ENCODE peak calls at places on chromosomes 2 and 18, in seven cellular contexts. One of them, this sample, is unnamed. For H3K4me1, the result is how much of the 10 kb centered on the place peaks cover.

GRCh38 chr2:159201321-159202063 is 85.0 kb downstream of the WDSUB1 start:
- DNase-seq in neural progenitor cell: no peak
- DNase-seq in esophagus squamous epithelium: no peak
- DNase-seq in left ventricle myocardium inferior: no peak
- DNase-seq in body of pancreas: no peak
- DNase-seq in spleen: peak
- DNase-seq in heart right ventricle: no peak
- DNase-seq in this sample: no peak

GRCh38 chr2:79670198-79670597 is 157.3 kb downstream of the CTNNA2 start:
- DNase-seq in neural progenitor cell: peak
- DNase-seq in esophagus squamous epithelium: no peak
- DNase-seq in left ventricle myocardium inferior: no peak
- DNase-seq in body of pancreas: no peak
- DNase-seq in spleen: peak
- DNase-seq in heart right ventricle: no peak
- DNase-seq in this sample: no peak

GRCh38 chr18:35408843-35409261 is 31.7 kb upstream of the ZNF396 start:
- DNase-seq in neural progenitor cell: no peak
- DNase-seq in esophagus squamous epithelium: no peak
- DNase-seq in left ventricle myocardium inferior: no peak
- DNase-seq in body of pancreas: peak
- DNase-seq in spleen: no peak
- DNase-seq in heart right ventricle: no peak
- DNase-seq in this sample: no peak

GRCh38 chr2:181685150-181685688 is 4.9 kb upstream of the NEUROD1 start:
- DNase-seq in neural progenitor cell: peak
- DNase-seq in esophagus squamous epithelium: no peak
- DNase-seq in left ventricle myocardium inferior: no peak
- DNase-seq in body of pancreas: no peak
- DNase-seq in spleen: no peak
- DNase-seq in heart right ventricle: no peak
- DNase-seq in this sample: peak

GRCh38 chr2:231187736-231188505 is 10.5 kb upstream of the ARMC9 start:
- DNase-seq in neural progenitor cell: no peak
- DNase-seq in esophagus squamous epithelium: no peak
- DNase-seq in left ventricle myocardium inferior: peak
- DNase-seq in body of pancreas: peak
- DNase-seq in spleen: no peak
- DNase-seq in heart right ventricle: peak
- DNase-seq in this sample: no peak

GRCh38 chr2:72442270-72442669 is 294.6 kb upstream of the CYP26B1 start:
- DNase-seq in neural progenitor cell: no peak
- DNase-seq in esophagus squamous epithelium: no peak
- DNase-seq in left ventricle myocardium inferior: no peak
- DNase-seq in body of pancreas: no peak
- DNase-seq in spleen: no peak
- DNase-seq in heart right ventricle: no peak
- DNase-seq in this sample: no peak

GRCh38 chr18:44938396-44939036 is 257.8 kb downstream of the SETBP1 start:
- DNase-seq in neural progenitor cell: peak
- DNase-seq in esophagus squamous epithelium: no peak
- DNase-seq in left ventricle myocardium inferior: no peak
- DNase-seq in body of pancreas: no peak
- DNase-seq in spleen: no peak
- DNase-seq in heart right ventricle: no peak
- DNase-seq in this sample: no peak

GRCh38 chr2:240988571-240989271 is 9.7 kb upstream of the SNED1 start:
- DNase-seq in neural progenitor cell: no peak
- DNase-seq in esophagus squamous epithelium: no peak
- DNase-seq in left ventricle myocardium inferior: no peak
- DNase-seq in body of pancreas: peak
- DNase-seq in spleen: peak
- DNase-seq in heart right ventricle: no peak
- DNase-seq in this sample: no peak

GRCh38 chr2:58308435-58308834 is 67.3 kb upstream of the FANCL start:
- DNase-seq in neural progenitor cell: no peak
- DNase-seq in esophagus squamous epithelium: no peak
- DNase-seq in left ventricle myocardium inferior: no peak
- DNase-seq in body of pancreas: no peak
- DNase-seq in spleen: no peak
- DNase-seq in heart right ventricle: no peak
- DNase-seq in this sample: no peak

DNA sequence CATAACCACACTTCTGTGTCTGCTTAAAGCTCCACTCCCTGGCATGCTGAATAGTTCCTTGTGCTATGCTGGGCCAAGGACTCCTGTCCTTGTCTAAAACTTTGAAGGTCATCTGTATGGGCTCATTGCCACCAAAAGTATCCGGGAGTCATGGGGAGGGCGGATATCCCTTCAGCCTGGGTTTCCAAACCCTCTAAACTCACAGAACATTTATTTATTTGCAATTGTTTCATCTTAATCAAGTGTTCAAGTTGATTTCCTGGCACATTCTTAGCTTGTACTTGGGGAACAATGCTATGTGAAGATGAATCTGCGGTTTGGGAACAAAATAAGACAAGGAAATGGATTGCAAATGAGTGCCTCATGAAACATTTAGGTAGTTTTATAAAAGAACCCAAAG is 1.8 kb downstream of the NOSTRIN start:
- DNase-seq in neural progenitor cell: no peak
- DNase-seq in esophagus squamous epithelium: no peak
- DNase-seq in left ventricle myocardium inferior: no peak
- DNase-seq in body of pancreas: peak
- DNase-seq in spleen: no peak
- DNase-seq in heart right ventricle: no peak
- DNase-seq in this sample: no peak
- H3K4me3 ChIP-seq in neural progenitor cell: no peak
- H3K4me3 ChIP-seq in esophagus squamous epithelium: no peak
- H3K4me3 ChIP-seq in left ventricle myocardium inferior: peak
- H3K4me3 ChIP-seq in body of pancreas: no peak
- H3K4me3 ChIP-seq in spleen: no peak
- H3K4me3 ChIP-seq in heart right ventricle: peak
- H3K4me3 ChIP-seq in this sample: no peak

DNA sequence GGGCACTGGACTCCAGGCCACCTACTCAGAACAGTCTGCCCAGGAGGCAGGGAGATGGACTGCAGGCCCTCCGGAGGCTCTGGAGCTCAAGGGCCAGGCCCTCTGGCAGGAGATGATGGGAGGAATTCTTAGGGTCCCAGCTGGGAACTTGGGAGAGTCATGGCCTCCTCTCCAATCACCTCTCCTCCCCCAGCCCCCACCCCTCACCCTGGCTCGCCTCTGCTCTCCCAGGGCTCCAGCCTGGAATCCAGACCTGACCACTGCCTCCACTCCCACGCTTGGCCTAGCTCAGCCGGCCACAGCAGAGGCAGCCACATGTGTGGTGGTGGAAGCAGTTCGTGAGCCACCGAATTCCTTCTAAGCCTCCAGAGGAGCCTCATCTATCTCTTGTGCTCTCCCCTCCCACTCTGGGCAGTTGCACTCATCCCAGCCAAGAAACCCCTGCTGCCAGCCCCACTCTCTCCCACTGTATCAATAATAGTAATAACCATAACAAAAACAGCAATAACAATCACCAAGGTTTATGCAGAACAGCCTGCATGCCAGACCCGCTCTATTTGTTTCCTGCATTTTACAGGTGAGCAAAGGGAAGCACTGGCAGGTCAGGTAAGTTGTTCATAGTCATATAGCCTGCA is 67.4 kb downstream of the TNS1 start:
- DNase-seq in neural progenitor cell: no peak
- DNase-seq in esophagus squamous epithelium: no peak
- DNase-seq in left ventricle myocardium inferior: peak
- DNase-seq in body of pancreas: no peak
- DNase-seq in spleen: no peak
- DNase-seq in heart right ventricle: no peak
- DNase-seq in this sample: no peak
- H3K4me1 ChIP-seq in neural progenitor cell: under half
- H3K4me1 ChIP-seq in esophagus squamous epithelium: half or more
- H3K4me1 ChIP-seq in left ventricle myocardium inferior: half or more
- H3K4me1 ChIP-seq in body of pancreas: half or more
- H3K4me1 ChIP-seq in spleen: half or more
- H3K4me1 ChIP-seq in heart right ventricle: half or more
- H3K4me1 ChIP-seq in this sample: under half

DNA sequence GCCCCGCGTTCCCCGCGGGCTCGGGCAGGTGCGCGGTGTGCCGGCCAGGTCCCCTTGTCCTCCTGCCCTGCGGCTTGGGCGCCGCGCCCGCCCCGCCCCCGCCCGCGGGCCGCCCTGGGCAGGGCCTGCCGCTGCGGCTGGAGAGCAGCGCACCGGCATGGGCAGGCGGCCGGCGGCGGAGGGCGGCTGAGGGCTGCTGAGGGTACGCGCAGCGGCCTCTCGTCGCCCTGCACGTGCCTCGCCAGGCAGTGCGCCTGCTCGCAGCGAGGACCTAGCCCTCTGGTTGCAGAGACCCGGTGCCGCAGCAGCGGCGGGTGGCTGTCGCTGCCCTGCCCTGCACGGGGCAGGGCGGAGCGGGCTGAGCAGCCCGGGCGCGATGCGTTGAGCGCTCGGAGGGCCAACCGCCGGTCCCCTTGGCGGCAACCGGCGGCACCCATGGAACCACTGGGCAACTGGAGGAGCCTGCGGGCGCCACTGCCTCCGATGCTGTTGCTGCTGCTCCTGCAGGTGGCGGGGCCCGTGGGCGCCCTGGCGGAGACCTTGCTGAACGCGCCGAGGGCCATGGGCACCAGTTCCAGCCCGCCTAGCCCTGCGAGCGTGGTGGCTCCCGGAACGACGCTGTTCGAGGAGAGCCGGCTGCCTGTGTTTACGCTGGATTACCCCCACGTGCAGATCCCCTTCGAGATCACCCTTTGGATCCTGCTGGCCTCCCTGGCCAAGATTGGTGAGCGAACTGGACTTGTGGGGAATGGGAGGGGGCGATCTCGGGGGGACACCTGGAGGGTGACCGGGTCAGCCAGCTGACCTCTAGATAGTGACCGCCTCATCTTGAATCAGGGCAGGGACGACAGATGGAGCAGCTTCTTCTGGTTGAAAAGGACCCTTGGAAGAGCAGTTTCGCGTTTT is at the start of gene SLC9A2:
- DNase-seq in neural progenitor cell: peak
- DNase-seq in esophagus squamous epithelium: no peak
- DNase-seq in left ventricle myocardium inferior: peak
- DNase-seq in body of pancreas: peak
- DNase-seq in spleen: no peak
- DNase-seq in heart right ventricle: peak
- DNase-seq in this sample: peak
- H3K4me3 ChIP-seq in neural progenitor cell: peak
- H3K4me3 ChIP-seq in esophagus squamous epithelium: peak
- H3K4me3 ChIP-seq in left ventricle myocardium inferior: peak
- H3K4me3 ChIP-seq in body of pancreas: peak
- H3K4me3 ChIP-seq in spleen: peak
- H3K4me3 ChIP-seq in heart right ventricle: peak
- H3K4me3 ChIP-seq in this sample: peak

DNA sequence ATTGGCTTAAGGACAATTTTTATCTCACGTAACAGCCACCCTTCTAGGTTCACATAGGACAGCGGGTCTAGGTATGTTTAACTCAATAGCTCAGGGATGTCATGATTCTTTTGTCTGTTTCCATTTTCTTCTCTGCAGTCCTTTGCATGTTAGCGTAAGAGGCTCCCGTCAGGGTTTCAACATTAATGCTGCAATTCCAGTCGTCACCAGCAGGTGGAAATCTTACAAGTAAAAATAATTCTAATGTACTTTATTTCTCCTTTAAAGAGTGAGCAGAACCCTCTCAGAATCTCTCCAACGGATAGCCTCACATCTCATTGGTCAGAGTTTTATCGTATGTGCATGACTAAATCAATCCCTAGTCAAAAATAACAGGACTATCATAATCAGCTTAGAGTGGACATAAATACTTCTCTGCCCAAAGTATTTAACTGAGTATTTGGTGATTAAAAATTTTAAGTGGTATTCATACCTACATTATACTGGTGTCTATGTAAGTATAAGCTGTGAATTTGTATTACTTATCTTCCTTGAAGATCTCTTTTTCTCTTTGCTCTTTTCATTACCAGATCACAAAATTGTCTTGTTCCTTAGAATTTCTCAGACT is 487.2 kb upstream of the GCFC2 start:
- DNase-seq in neural progenitor cell: peak
- DNase-seq in esophagus squamous epithelium: no peak
- DNase-seq in left ventricle myocardium inferior: peak
- DNase-seq in body of pancreas: peak
- DNase-seq in spleen: no peak
- DNase-seq in heart right ventricle: no peak
- DNase-seq in this sample: peak
- H3K4me1 ChIP-seq in neural progenitor cell: under half
- H3K4me1 ChIP-seq in esophagus squamous epithelium: under half
- H3K4me1 ChIP-seq in left ventricle myocardium inferior: under half
- H3K4me1 ChIP-seq in body of pancreas: under half
- H3K4me1 ChIP-seq in spleen: under half
- H3K4me1 ChIP-seq in heart right ventricle: under half
- H3K4me1 ChIP-seq in this sample: under half

DNA sequence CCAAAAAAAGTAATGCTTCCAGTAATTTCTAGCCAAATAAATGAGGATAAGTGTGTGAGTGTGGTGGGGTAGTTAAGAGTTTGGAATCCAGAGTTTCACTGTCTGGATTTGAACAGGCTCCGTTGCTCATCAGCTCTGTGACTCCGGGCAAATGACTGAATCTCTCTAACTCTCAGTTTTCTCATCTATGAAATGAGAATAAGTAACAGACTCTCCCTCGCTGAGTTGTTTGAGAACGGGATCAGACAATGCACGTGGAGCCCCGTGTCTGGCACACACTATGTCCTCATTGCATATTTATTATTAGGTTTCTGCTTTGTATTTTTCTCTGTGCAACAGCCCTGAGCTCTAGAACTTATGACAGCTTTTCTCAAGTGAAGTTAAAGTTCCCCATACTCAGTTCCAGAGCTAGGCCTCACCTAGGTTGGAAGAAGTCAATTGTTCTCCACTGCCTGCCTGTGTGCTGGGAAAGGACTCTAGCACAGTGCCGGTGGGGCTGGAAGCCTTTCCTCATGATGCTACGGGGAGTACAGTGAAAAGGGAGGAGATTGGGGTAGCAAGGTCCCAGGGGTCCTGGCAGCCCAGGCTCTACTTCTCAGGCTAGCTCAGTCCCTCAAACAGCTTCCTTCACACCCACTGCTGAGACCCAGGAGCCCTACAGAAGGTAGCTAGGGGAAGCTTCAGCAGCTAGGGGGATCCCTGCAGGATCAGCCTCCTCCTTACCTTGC is 1.7 kb upstream of the ICOS start:
- DNase-seq in neural progenitor cell: no peak
- DNase-seq in esophagus squamous epithelium: no peak
- DNase-seq in left ventricle myocardium inferior: no peak
- DNase-seq in body of pancreas: no peak
- DNase-seq in spleen: no peak
- DNase-seq in heart right ventricle: no peak
- DNase-seq in this sample: no peak
- H3K4me3 ChIP-seq in neural progenitor cell: no peak
- H3K4me3 ChIP-seq in esophagus squamous epithelium: no peak
- H3K4me3 ChIP-seq in left ventricle myocardium inferior: no peak
- H3K4me3 ChIP-seq in body of pancreas: no peak
- H3K4me3 ChIP-seq in spleen: no peak
- H3K4me3 ChIP-seq in heart right ventricle: no peak
- H3K4me3 ChIP-seq in this sample: no peak

This sample was measured in HAP-1.